ENCODE peak calls at places on chromosomes 4 and X, in five cellular contexts. B is sigmoid colon, K is tibial nerve, C is uterus, X is testis. P is an unnamed sample.
A peak's percentile ranks its signal among the peaks of the same experiment; 100 is the strongest.

GRCh38 chrX:53287493-53288138 is 6.2 kb upstream of the IQSEC2 start:
- DNase-seq in C (peak; percentile 66), K (peak; percentile 18), X (no peak), B (peak; percentile 84), P (peak; percentile 59)

GRCh38 chrX:51894697-51895336 is 1.4 kb downstream of the MAGED1 start:
- DNase-seq in B (peak; percentile 68), X (peak; percentile 56), K (peak; percentile 7), C (peak; percentile 34), P (peak; percentile 37)

GRCh38 chrX:85243761-85244410 is at the start of the genes SATL1 and ZNF711:
- DNase-seq in X (peak; percentile 87), B (no peak), C (peak; percentile 40), K (no peak), P (peak; percentile 63)

GRCh38 chr4:81030617-81031388 is at the start of gene BMP3:
- DNase-seq in X (peak; percentile 19), C (no peak), B (peak; percentile 86), K (peak; percentile 15), P (peak; percentile 4)

GRCh38 chr4:10077101-10077491 is 39.5 kb downstream of the WDR1 start:
- DNase-seq in K (no peak), X (peak; percentile 12), B (peak; percentile 53), C (peak; percentile 17), P (no peak)

GRCh38 chrX:112834016-112834855 is 6.4 kb downstream of the AMOT start:
- DNase-seq in K (no peak), X (no peak), C (no peak), B (no peak), P (no peak)

GRCh38 chr4:20284990-20285389 is 33.3 kb downstream of the SLIT2 start:
- DNase-seq in B (no peak), C (no peak), K (no peak), X (no peak), P (no peak)

GRCh38 chr4:149980941-149981340 is 97.3 kb upstream of the DCLK2 start:
- DNase-seq in K (peak; percentile 38), B (peak; percentile 68), X (peak; percentile 76), C (peak; percentile 27), P (peak; percentile 70)

GRCh38 chr4:39729557-39729956 is 31.6 kb downstream of the UBE2K start:
- DNase-seq in K (no peak), B (no peak), X (no peak), C (no peak), P (no peak)

GRCh38 chrX:123450217-123450616 is 266.1 kb downstream of the GRIA3 start:
- DNase-seq in C (no peak), B (no peak), K (no peak), X (no peak), P (no peak)

GRCh38 chr4:60817609-60818008 is 382.5 kb upstream of the ADGRL3 start:
- DNase-seq in X (no peak), K (no peak), C (no peak), B (no peak), P (no peak)

GRCh38 chrX:69124108-69124507 is 41.1 kb downstream of the PJA1 start:
- DNase-seq in C (no peak), B (no peak), X (no peak), K (no peak), P (no peak)

GRCh38 chrX:118974088-118974907 is at the start of gene LONRF3:
- DNase-seq in X (peak; percentile 89), K (peak; percentile 84), C (peak; percentile 83), B (peak; percentile 94), P (peak; percentile 84)

GRCh38 chr4:3660086-3660927 is 105.9 kb upstream of the ADRA2C start:
- DNase-seq in C (no peak), X (peak; percentile 24), K (no peak), B (no peak), P (no peak)

GRCh38 chr4:174437324-174437723 is 85.0 kb downstream of the HPGD start:
- DNase-seq in C (no peak), X (no peak), K (no peak), B (no peak), P (no peak)

GRCh38 chrX:136209016-136209738 is 42.0 kb downstream of the MAP7D3 start:
- DNase-seq in X (peak; percentile 36), C (peak; percentile 70), B (peak; percentile 84), K (peak; percentile 56), P (peak; percentile 68)

GRCh38 chr4:166012129-166013078 is 139.4 kb downstream of the TLL1 start:
- DNase-seq in C (no peak), B (no peak), K (no peak), X (no peak), P (no peak)

GRCh38 chr4:123953556-123953955 is 557.0 kb downstream of the SPRY1 start:
- DNase-seq in X (no peak), B (no peak), C (no peak), K (no peak), P (no peak)

GRCh38 chr4:89751416-89751815 is 85.5 kb downstream of the SNCA start:
- DNase-seq in B (no peak), X (no peak), K (no peak), C (no peak), P (no peak)

GRCh38 chr4:140091305-140091704 is 62.7 kb downstream of the MAML3 start:
- DNase-seq in X (no peak), C (no peak), B (no peak), K (no peak), P (no peak)

GRCh38 chr4:8592366-8593267 is at the start of gene CPZ:
- DNase-seq in C (peak; percentile 39), K (no peak), B (no peak), X (peak; percentile 50), P (peak; percentile 29)
- TF ChIP-seq POLR2A in C (no peak), K (no peak), B (no peak), X (no peak), P (no peak)

GRCh38 chr4:87946766-87947165 is 28.7 kb upstream of the SPP1 start:
- DNase-seq in C (no peak), B (no peak), K (no peak), X (no peak), P (no peak)

GRCh38 chr4:87953776-87954175 is 21.7 kb upstream of the SPP1 start:
- DNase-seq in B (no peak), C (no peak), X (no peak), K (no peak), P (no peak)

GRCh38 chr4:87949961-87950360 is 25.6 kb upstream of the SPP1 start:
- DNase-seq in C (peak; percentile 32), B (no peak), K (no peak), X (no peak), P (no peak)

GRCh38 chr4:87947381-87948160 is 27.9 kb upstream of the SPP1 start:
- DNase-seq in C (no peak), X (no peak), K (no peak), B (no peak), P (no peak)

DNA sequence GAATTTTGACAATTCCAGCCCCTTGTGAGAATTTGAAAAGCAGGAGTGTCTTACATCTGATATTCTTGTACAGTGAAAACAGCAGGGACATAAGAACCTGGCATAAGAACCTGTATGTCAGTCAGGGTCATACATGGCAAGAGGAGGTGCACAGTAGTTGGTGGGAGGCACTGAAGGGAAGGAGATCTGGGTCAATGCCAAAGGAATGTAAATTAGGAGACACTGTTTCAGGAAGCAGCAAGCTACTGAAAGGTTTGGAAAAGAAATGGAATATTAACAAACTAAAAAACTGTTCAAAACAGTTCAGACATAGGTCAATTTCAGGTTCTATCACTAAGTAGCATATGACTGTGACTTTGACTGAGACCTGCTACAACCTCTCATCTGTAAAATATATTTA is 25.0 kb upstream of the SPP1 start:
- DNase-seq in X (no peak), B (no peak), K (no peak), C (no peak), P (no peak)
- H3K27me3 ChIP-seq in X (no peaks in the 10 kb centered on the region), B (no peaks in the 10 kb centered on the region), K (no peaks in the 10 kb centered on the region), C (no peaks in the 10 kb centered on the region), P (no peaks in the 10 kb centered on the region)

GRCh38 chr4:7805533-7806079 is 134.1 kb downstream of the AFAP1 start:
- DNase-seq in K (no peak), C (no peak), B (no peak), X (no peak), P (peak; percentile 96)

GRCh38 chr4:7804759-7805385 is 134.8 kb downstream of the AFAP1 start:
- DNase-seq in X (no peak), K (no peak), C (no peak), B (no peak), P (no peak)

GRCh38 chr4:7807351-7807921 is 132.2 kb downstream of the AFAP1 start:
- DNase-seq in K (no peak), C (no peak), B (no peak), X (no peak), P (no peak)

GRCh38 chr4:7806724-7807123 is 132.9 kb downstream of the AFAP1 start:
- DNase-seq in K (no peak), C (no peak), B (no peak), X (no peak), P (no peak)

GRCh38 chr4:7806080-7806630 is 133.5 kb downstream of the AFAP1 start:
- DNase-seq in B (peak; percentile 95), X (peak; percentile 74), K (no peak), C (peak; percentile 86), P (peak; percentile 82)
- H3K4me1 ChIP-seq in B (peaks cover 60% of the 10 kb centered on the region), X (peaks cover 14% of the 10 kb centered on the region), K (peaks cover 22% of the 10 kb centered on the region), C (peaks cover 9% of the 10 kb centered on the region), P (peaks cover 68% of the 10 kb centered on the region)

DNA sequence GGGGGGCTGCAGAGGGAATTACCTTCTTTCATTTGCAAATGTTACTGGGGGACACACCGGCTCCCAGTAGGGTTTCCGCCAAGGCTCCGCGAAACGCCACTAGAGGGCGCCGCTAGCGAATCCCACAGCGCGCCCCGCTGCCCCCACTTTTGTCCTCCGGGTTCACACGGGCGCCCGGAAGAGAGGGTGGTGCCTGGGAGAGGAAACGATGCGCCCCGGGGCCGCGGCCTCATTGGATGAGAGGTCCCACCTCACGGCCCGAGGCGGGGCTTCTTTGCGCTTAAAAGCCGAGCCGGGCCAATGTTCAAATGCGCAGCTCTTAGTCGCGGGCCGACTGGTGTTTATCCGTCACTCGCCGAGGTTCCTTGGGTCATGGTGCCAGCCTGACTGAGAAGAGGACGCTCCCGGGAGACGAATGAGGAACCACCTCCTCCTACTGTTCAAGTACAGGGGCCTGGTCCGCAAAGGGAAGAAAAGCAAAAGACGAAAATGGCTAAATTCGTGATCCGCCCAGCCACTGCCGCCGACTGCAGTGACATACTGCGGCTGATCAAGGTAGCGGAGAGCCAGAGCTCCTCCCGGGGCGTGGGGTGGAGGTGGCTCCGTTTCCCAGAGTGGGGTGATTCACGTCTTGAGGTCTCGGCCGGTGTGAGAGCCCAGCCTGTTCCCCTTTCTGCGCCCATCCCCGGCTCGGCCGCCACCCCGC is at the start of gene SAT1:
- DNase-seq in C (peak; percentile 95), X (peak; percentile 95), B (peak; percentile 98), K (peak; percentile 92), P (peak; percentile 95)
- TF ChIP-seq POLR2A in C (peak; percentile 89), X (peak; percentile 71), B (peak; percentile 95), K (peak; percentile 95), P (peak; percentile 97)

GRCh38 chr4:105162123-105162796 is 15.6 kb downstream of the TET2 start:
- DNase-seq in K (no peak), C (no peak), X (no peak), B (no peak), P (no peak)
- H3K27me3 ChIP-seq in K (no peaks in the 10 kb centered on the region), C (no peaks in the 10 kb centered on the region), X (no peaks in the 10 kb centered on the region), B (no peaks in the 10 kb centered on the region), P (no peaks in the 10 kb centered on the region)

GRCh38 chr4:128810871-128811570 is 1.5 kb downstream of the JADE1 start:
- DNase-seq in C (peak; percentile 68), X (peak; percentile 81), K (peak; percentile 66), B (peak; percentile 89), P (peak; percentile 93)

GRCh38 chr4:128810331-128810870 is 901 bp downstream of the JADE1 start:
- DNase-seq in K (peak; percentile 23), C (peak; percentile 24), B (peak; percentile 72), X (peak; percentile 59), P (peak; percentile 51)

GRCh38 chr4:128811571-128812359 is 2.3 kb downstream of the JADE1 start:
- DNase-seq in C (peak; percentile 86), X (peak; percentile 92), K (peak; percentile 81), B (peak; percentile 97), P (peak; percentile 93)

GRCh38 chr4:128809477-128810330 is at the start of gene JADE1:
- DNase-seq in X (peak; percentile 95), K (peak; percentile 97), C (peak; percentile 91), B (peak; percentile 95), P (peak; percentile 95)

GRCh38 chr4:128812360-128812958 is 3.0 kb downstream of the JADE1 start:
- DNase-seq in C (no peak), K (peak; percentile 21), X (peak; percentile 63), B (peak; percentile 81), P (peak; percentile 53)
- H3K4me1 ChIP-seq in C (no peaks in the 10 kb centered on the region), K (no peaks in the 10 kb centered on the region), X (peaks cover 10% of the 10 kb centered on the region), B (peaks cover 22% of the 10 kb centered on the region), P (peaks cover 9% of the 10 kb centered on the region)

P was measured in thyroid gland.